ENCODE peak calls at places on chromosomes 3 and 15, in ten cellular contexts. V is K562, S is ascending aorta, Q is thoracic aorta, C is GM23338, B is heart right ventricle, Y is ovary, H is lung, T is colonic mucosa, A is A549. M is an unnamed sample. For H3K4me1, the result is how much of the 10 kb centered on the place peaks cover.

GRCh38 chr15:36591534-36592411 is 12.3 kb downstream of the CDIN1 start:
- DNase-seq in C (no peak), S (no peak), Y (no peak), A (peak), H (no peak), T (no peak), V (no peak), Q (no peak), B (no peak), M (no peak)

GRCh38 chr3:13266651-13267347 is 153.3 kb downstream of the NUP210 start:
- DNase-seq in V (no peak), Q (no peak), C (no peak), S (no peak), B (no peak), T (no peak), Y (no peak), A (no peak), H (no peak), M (no peak)

GRCh38 chr3:182716114-182716688 is 77.1 kb upstream of the ATP11B start:
- DNase-seq in C (no peak), T (no peak), A (no peak), V (no peak), Y (no peak), Q (no peak), B (no peak), S (no peak), H (no peak), M (no peak)

GRCh38 chr3:151431940-151432339 is 28.9 kb downstream of the IGSF10 start:
- DNase-seq in A (no peak), Q (no peak), B (no peak), C (no peak), Y (no peak), V (no peak), S (no peak), T (no peak), H (no peak), M (no peak)

GRCh38 chr15:62104846-62105245 is 38.1 kb downstream of the C2CD4A start:
- DNase-seq in V (no peak), Y (no peak), H (no peak), S (no peak), B (no peak), T (no peak), C (no peak), Q (no peak), A (no peak), M (no peak)

GRCh38 chr3:130857336-130858026 is 36.4 kb upstream of the ATP2C1 start:
- DNase-seq in Y (no peak), B (no peak), Q (no peak), A (no peak), C (no peak), T (no peak), S (no peak), H (no peak), V (no peak), M (no peak)

GRCh38 chr15:70132148-70132547 is 34.4 kb upstream of the TLE3 start:
- DNase-seq in H (no peak), S (no peak), V (no peak), B (no peak), T (no peak), Q (no peak), Y (no peak), C (no peak), A (no peak), M (no peak)

GRCh38 chr3:54858386-54858785 is 69.5 kb downstream of the LRTM1 start:
- DNase-seq in C (no peak), V (no peak), H (no peak), Y (no peak), A (no peak), B (no peak), T (no peak), S (no peak), Q (no peak), M (no peak)

GRCh38 chr3:39548282-39548681 is 80.8 kb downstream of the MOBP start:
- DNase-seq in T (no peak), C (no peak), B (no peak), H (no peak), S (no peak), Q (no peak), Y (no peak), V (no peak), A (no peak), M (no peak)

GRCh38 chr3:196144383-196145105 is 62.7 kb upstream of the TFRC start:
- DNase-seq in C (no peak), A (no peak), V (no peak), B (no peak), S (no peak), T (no peak), Y (no peak), H (no peak), Q (no peak), M (no peak)

GRCh38 chr3:154745122-154745521 is 315.1 kb upstream of the GPR149 start:
- DNase-seq in S (no peak), B (no peak), C (no peak), Q (no peak), H (no peak), A (no peak), Y (no peak), V (no peak), T (no peak), M (no peak)

GRCh38 chr3:154743418-154743817 is 313.4 kb upstream of the GPR149 start:
- DNase-seq in Q (no peak), A (no peak), V (no peak), T (no peak), H (no peak), C (no peak), Y (no peak), S (no peak), B (no peak), M (no peak)

GRCh38 chr3:154749514-154749913 is 319.5 kb upstream of the GPR149 start:
- DNase-seq in H (no peak), S (no peak), V (no peak), C (no peak), Q (no peak), A (no peak), Y (no peak), T (no peak), B (no peak), M (no peak)

GRCh38 chr3:154745925-154746324 is 315.9 kb upstream of the GPR149 start:
- DNase-seq in H (no peak), Q (no peak), V (no peak), Y (no peak), B (no peak), C (no peak), T (no peak), S (no peak), A (no peak), M (no peak)
- H3K4me1 ChIP-seq in H (under half), Q (under half), V (under half), Y (under half), B (under half), C (under half), T (under half), S (under half), A (under half), M (under half)

GRCh38 chr15:99731336-99732267 is 1.6 kb downstream of the LYSMD4 start:
- DNase-seq in Y (peak), S (no peak), C (peak), Q (no peak), H (no peak), V (no peak), B (no peak), T (no peak), A (no peak), M (no peak)

GRCh38 chr15:99732711-99733267 is 448 bp downstream of the LYSMD4 start:
- DNase-seq in C (peak), Y (peak), V (peak), T (peak), B (peak), H (no peak), A (no peak), Q (no peak), S (peak), M (no peak)

GRCh38 chr15:99732268-99732641 is 982 bp downstream of the LYSMD4 start:
- DNase-seq in B (no peak), Y (no peak), Q (no peak), V (no peak), H (no peak), T (no peak), S (no peak), A (no peak), C (peak), M (no peak)

GRCh38 chr15:99734575-99734974 is 1.3 kb upstream of the LYSMD4 start:
- DNase-seq in A (no peak), Q (no peak), H (no peak), C (no peak), T (peak), V (no peak), Y (no peak), B (no peak), S (peak), M (no peak)

DNA sequence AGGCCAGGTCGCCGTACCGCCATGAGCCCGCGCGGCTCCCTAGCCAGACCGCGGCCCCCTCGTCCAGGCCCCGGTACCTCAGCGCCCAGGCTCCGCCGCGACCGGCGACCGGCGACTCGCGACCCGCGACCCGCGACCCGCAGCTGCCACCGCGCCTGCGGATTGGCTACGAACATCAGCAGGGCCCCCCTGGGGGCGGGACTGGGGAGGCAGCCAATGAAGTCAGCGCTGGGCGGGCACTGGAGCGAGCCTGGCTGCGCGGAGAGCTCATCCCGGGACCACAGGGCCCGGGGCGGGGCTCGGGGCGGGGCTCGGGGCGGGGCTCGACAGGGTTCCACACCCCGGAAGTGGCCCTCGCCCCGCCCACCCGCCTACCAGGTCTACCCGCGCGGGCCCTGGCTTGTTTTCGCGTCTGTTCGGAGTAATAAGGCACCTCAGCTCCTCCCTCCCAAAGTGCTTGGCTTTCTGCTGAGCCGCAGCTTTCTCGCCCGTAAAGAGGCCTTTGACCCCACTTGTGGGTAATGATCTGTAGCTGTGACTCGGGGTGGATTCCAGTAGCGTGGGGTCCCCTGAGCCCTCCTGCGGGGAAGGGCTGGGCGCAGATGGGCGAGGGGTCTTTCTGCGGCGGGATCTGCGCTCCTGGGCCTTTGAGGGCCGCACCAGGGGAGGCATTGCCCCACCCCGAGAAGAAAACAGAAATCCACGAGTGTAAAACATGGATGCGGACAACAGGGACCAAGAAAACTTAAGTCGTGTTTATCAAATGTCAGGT is at the start of gene LYSMD4:
- DNase-seq in B (peak), A (peak), S (peak), C (peak), T (peak), H (peak), Y (peak), Q (peak), V (peak), M (peak)
- TF ChIP-seq CTCF in B (no peak), A (no peak), S (no peak), C (no peak), T (no peak), H (no peak), Y (no peak), Q (no peak), V (no peak), M (no peak)

DNA sequence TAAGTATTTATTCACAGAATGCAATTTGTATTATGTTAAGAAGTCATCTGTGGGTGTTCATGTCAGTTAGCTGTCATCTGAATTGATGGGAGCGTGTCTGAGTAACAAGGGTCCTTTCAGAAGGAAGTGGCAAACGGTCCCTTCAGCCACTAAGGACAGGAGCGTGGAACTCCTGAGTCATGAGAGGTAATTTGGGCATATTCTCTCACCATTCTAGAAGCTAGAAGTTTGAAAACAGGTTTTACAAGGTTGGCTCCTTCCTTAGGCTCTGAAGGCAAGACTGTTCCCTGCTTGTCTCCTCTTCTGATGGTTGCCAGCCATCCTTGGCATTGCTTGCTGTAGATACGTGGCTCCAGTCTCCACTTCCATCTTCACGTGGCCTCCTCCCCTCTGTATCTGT is 19.7 kb downstream of the ABHD2 start:
- DNase-seq in A (no peak), Y (no peak), H (no peak), V (no peak), S (no peak), T (no peak), C (no peak), B (no peak), Q (no peak), M (no peak)
- H3K4me1 ChIP-seq in A (half or more), Y (under half), H (under half), V (under half), S (under half), T (under half), C (under half), B (half or more), Q (under half), M (under half)

DNA sequence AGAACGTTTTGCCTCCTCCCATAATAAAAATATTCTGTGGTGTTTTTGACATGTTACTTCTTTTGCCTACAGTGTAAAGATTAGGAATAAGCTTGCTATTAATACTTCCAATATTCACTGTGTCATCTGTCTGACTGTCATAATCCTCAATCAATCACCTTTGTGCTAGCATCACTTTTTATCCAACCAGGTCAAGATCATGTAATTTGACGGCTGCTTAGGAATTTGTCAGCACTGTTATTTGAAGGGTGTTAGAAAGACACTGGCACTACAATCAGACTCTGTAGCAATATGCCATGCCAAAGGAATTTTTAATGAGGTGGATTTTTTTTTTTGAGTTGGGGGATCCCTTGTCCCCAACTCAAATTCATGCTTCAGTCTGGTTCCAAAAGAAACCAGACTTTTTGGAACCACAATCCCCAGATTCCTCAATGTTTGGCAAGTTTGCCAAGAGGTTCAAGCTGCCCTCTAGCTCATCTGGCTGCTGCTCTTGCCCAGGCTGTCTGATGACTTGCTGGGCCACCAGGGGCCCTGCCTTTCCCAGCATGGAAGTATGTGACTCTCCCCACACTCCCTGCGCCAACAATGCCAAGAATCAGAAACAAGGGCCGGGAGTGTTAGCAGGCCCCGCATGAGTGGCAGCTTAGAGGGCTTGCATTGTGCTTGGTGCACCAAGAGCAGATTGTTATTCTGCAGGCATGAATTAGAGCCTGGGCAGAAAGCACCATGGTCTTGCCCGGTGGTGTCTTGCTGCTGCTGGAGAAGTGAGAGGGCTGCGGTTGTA is 58.6 kb upstream of the TSC22D2 start:
- DNase-seq in T (no peak), C (no peak), V (no peak), H (peak), Y (no peak), Q (peak), B (peak), S (peak), A (peak), M (no peak)
- TF ChIP-seq CTCF in T (no peak), C (no peak), V (no peak), H (no peak), Y (no peak), Q (peak), B (peak), S (no peak), A (no peak), M (no peak)

M was measured in BE2C.